ENCODE peak calls at places on chromosomes 1 and 21, in ten cellular contexts. P is lung, T is GM06990, E is breast epithelium, Z is Peyer's patch, N is endothelial cell of umbilical vein, U is AG10803, J is heart right ventricle, D is HL-60, Y is OCI-LY7. I is an unnamed sample.

GRCh38 chr1:58505286-58505685 is 41.2 kb downstream of the OMA1 start:
- DNase-seq in P (no peak), T (no peak), E (no peak), Z (no peak), N (no peak), U (no peak), J (no peak), D (no peak), Y (no peak), I (no peak)

GRCh38 chr1:62452951-62453350 is 16.1 kb downstream of the USP1 start:
- DNase-seq in P (no peak), T (no peak), E (no peak), Z (no peak), N (no peak), U (no peak), J (no peak), D (no peak), Y (no peak), I (no peak)

GRCh38 chr1:207853372-207853757 is 57.6 kb downstream of the CD34 start:
- DNase-seq in P (no peak), T (no peak), E (no peak), Z (peak; percentile 62), N (peak; percentile 42), U (no peak), J (no peak), D (no peak), Y (no peak), I (no peak)

GRCh38 chr1:18292531-18292930 is 184.9 kb downstream of the IGSF21 start:
- DNase-seq in P (no peak), T (no peak), E (no peak), Z (no peak), N (no peak), U (no peak), J (no peak), D (no peak), Y (no peak), I (no peak)

GRCh38 chr1:205699416-205699815 is 19.1 kb upstream of the SLC45A3 start:
- DNase-seq in P (no peak), T (no peak), E (no peak), Z (no peak), N (no peak), U (no peak), J (no peak), D (no peak), Y (no peak), I (no peak)

GRCh38 chr1:162991444-162991843 is 77.7 kb upstream of the RGS4 start:
- DNase-seq in P (no peak), T (no peak), E (no peak), Z (no peak), N (no peak), U (no peak), J (no peak), D (no peak), Y (no peak), I (no peak)

GRCh38 chr1:243549108-243549507 is 293.3 kb downstream of the SDCCAG8 start:
- DNase-seq in P (no peak), T (no peak), E (no peak), Z (no peak), N (no peak), U (peak; percentile 45), J (no peak), D (no peak), Y (no peak), I (no peak)

GRCh38 chr1:178397678-178398077 is 99.1 kb downstream of the CLEC20A start:
- DNase-seq in P (no peak), T (no peak), E (no peak), Z (no peak), N (no peak), U (peak; percentile 22), J (no peak), D (no peak), Y (no peak), I (no peak)

GRCh38 chr1:27392096-27392777 is at the start of gene GPR3:
- DNase-seq in P (peak; percentile 87), T (peak; percentile 93), E (peak; percentile 86), Z (peak; percentile 96), N (peak; percentile 93), U (peak; percentile 82), J (peak; percentile 93), D (peak; percentile 89), Y (peak; percentile 96), I (peak; percentile 93)

GRCh38 chr21:44449473-44450363 is 5.6 kb upstream of the LRRC3 start:
- DNase-seq in P (no peak), T (no peak), E (peak; percentile 44), Z (no peak), N (no peak), U (no peak), J (peak; percentile 9), D (no peak), Y (no peak), I (no peak)

GRCh38 chr1:247747616-247748015 is 325 bp downstream of the OR14A2 start:
- DNase-seq in P (no peak), T (no peak), E (no peak), Z (no peak), N (no peak), U (peak; percentile 3), J (no peak), D (no peak), Y (no peak), I (no peak)

GRCh38 chr1:116265931-116266863 is 106.8 kb upstream of the ATP1A1 start:
- DNase-seq in P (no peak), T (no peak), E (no peak), Z (no peak), N (no peak), U (no peak), J (no peak), D (no peak), Y (no peak), I (peak; percentile 20)

GRCh38 chr21:29264721-29265120 is 34.0 kb upstream of the BACH1 start:
- DNase-seq in P (no peak), T (no peak), E (no peak), Z (no peak), N (no peak), U (no peak), J (no peak), D (no peak), Y (no peak), I (no peak)

GRCh38 chr1:153498746-153499145 is 37.0 kb downstream of the S100A6 start:
- DNase-seq in P (no peak), T (no peak), E (no peak), Z (no peak), N (no peak), U (no peak), J (no peak), D (no peak), Y (no peak), I (no peak)

DNA sequence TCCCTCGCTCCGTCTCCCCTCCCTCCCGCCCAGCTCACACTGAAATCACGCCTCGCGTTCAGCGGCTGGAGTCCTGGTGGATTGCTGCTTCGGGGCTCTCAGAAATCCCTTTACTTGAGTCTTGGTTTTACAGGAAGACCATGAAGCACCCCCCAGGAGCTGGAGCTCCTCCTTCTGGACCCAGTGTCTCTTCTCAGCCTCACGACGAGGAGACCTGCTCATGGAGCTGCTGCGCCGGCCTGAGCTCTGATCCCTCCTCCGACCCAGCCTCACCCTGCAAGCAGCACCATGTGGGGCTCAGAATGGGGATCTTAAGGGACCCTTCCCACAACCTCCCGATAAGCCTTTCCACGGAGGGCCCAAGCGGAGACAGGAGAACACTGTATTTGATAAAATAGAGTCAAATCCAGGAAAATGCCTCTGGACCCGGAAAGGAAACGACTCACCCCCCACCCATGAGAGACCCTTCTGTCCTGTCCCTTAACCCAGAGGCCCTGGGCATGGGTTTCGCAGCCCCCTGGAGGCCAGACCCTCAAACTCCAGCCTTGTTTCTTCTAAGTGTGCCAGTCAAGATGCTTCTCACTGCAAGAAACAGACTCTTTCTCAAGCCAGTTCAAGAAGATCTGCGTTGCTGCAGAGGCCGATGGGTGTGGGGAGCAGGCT is 26.0 kb downstream of the PDE9A start:
- DNase-seq in P (no peak), T (no peak), E (no peak), Z (no peak), N (no peak), U (no peak), J (no peak), D (no peak), Y (no peak), I (no peak)
- TF ChIP-seq CTCF in P (no peak), T (no peak), E (no peak), Z (no peak), N (no peak), U (no peak), J (no peak), D (no peak), Y (peak; percentile 56), I (no peak)

GRCh38 chr1:110888049-110888448 is 15.1 kb downstream of the CD53 start:
- DNase-seq in P (no peak), T (no peak), E (no peak), Z (no peak), N (no peak), U (no peak), J (no peak), D (peak; percentile 27), Y (no peak), I (no peak)
- H3K4me3 ChIP-seq in P (no peak overlapping the region), T (no peak overlapping the region), E (no peak overlapping the region), Z (no peak overlapping the region), N (no peak overlapping the region), U (no peak overlapping the region), J (no peak overlapping the region), D (no peak overlapping the region), Y (no peak overlapping the region), I (no peak overlapping the region)

GRCh38 chr1:77829851-77830250 is 50.4 kb downstream of the MIGA1 start:
- DNase-seq in P (no peak), T (no peak), E (no peak), Z (no peak), N (peak; percentile 59), U (no peak), J (no peak), D (no peak), Y (peak; percentile 13), I (no peak)

GRCh38 chr1:77828098-77828497 is 48.6 kb downstream of the MIGA1 start:
- DNase-seq in P (no peak), T (no peak), E (no peak), Z (no peak), N (no peak), U (no peak), J (no peak), D (no peak), Y (no peak), I (peak; percentile 5)

GRCh38 chr1:77824694-77825355 is 45.4 kb downstream of the MIGA1 start:
- DNase-seq in P (no peak), T (no peak), E (no peak), Z (no peak), N (no peak), U (no peak), J (no peak), D (no peak), Y (peak; percentile 60), I (no peak)

GRCh38 chr1:77824083-77824482 is 44.6 kb downstream of the MIGA1 start:
- DNase-seq in P (no peak), T (no peak), E (no peak), Z (no peak), N (peak; percentile 21), U (peak; percentile 82), J (no peak), D (no peak), Y (no peak), I (no peak)

GRCh38 chr1:77825356-77825709 is 45.9 kb downstream of the MIGA1 start:
- DNase-seq in P (peak; percentile 50), T (peak; percentile 9), E (no peak), Z (peak; percentile 55), N (peak; percentile 76), U (peak; percentile 83), J (no peak), D (peak; percentile 75), Y (peak; percentile 88), I (peak; percentile 65)
- TF ChIP-seq CTCF in P (no peak), T (peak; percentile 44), E (no peak), Z (peak; percentile 56), N (peak; percentile 20), U (peak; percentile 39), J (no peak), D (no peak), Y (peak; percentile 84), I (peak; percentile 21)

GRCh38 chr1:226731257-226731893 is 7.7 kb downstream of the ITPKB start:
- DNase-seq in P (no peak), T (no peak), E (no peak), Z (no peak), N (no peak), U (no peak), J (no peak), D (no peak), Y (no peak), I (no peak)
- H3K4me3 ChIP-seq in P (no peak overlapping the region), T (peak overlapping the region; percentile 33), E (no peak overlapping the region), Z (no peak overlapping the region), N (no peak overlapping the region), U (no peak overlapping the region), J (peak overlapping the region; percentile 20), D (no peak overlapping the region), Y (peak overlapping the region; percentile 83), I (no peak overlapping the region)